ENCODE peak calls at places on chromosomes 11 and 22, in six cellular contexts. H is small intestine; R is activated CD4-positive, alpha-beta T cell treated with anti-CD3 and anti-CD28 coated beads for 48 hours; A is HFF-Myc; Y is SW480; G is activated naive CD4-positive, alpha-beta T cell. B is an unnamed sample.

GRCh38 chr11:75325713-75326438 is 25.6 kb downstream of the ARRB1 start:
- DNase-seq in H (no peak), R (peak), A (peak), Y (peak), G (peak), B (peak)

GRCh38 chr22:23183107-23183698 is 2.9 kb downstream of the BCR start:
- DNase-seq in H (peak), R (peak), A (no peak), Y (peak), G (no peak), B (peak)

GRCh38 chr22:25843660-25844275 is 101.8 kb downstream of the MYO18B start:
- DNase-seq in H (no peak), R (no peak), A (no peak), Y (no peak), G (no peak), B (no peak)

GRCh38 chr11:103608566-103608965 is 427.9 kb upstream of the DDI1 start:
- DNase-seq in H (no peak), R (no peak), A (no peak), Y (no peak), G (no peak), B (no peak)

GRCh38 chr11:128481135-128481534 is 106.2 kb downstream of the ETS1 start:
- DNase-seq in H (no peak), R (no peak), A (no peak), Y (no peak), G (no peak), B (no peak)

GRCh38 chr11:1050581-1051355 is 14.2 kb upstream of the MUC6 start:
- DNase-seq in H (peak), R (peak), A (peak), Y (peak), G (peak), B (peak)

GRCh38 chr22:49678137-49678841 is 149.4 kb downstream of the BRD1 start:
- DNase-seq in H (no peak), R (no peak), A (no peak), Y (no peak), G (no peak), B (no peak)

GRCh38 chr11:121590772-121591404 is 138.1 kb upstream of the SORL1-AS1 start:
- DNase-seq in H (no peak), R (no peak), A (no peak), Y (no peak), G (no peak), B (no peak)

GRCh38 chr22:46073683-46074504 is 76.4 kb upstream of the PPARA start:
- DNase-seq in H (peak), R (no peak), A (no peak), Y (no peak), G (no peak), B (peak)

GRCh38 chr11:12507391-12507790 is 130.0 kb downstream of the PARVA start:
- DNase-seq in H (no peak), R (no peak), A (no peak), Y (no peak), G (no peak), B (no peak)

GRCh38 chr11:130848361-130849214 is 67.7 kb downstream of the SNX19 start:
- DNase-seq in H (no peak), R (no peak), A (no peak), Y (no peak), G (no peak), B (no peak)

GRCh38 chr22:37282385-37282677 is at the start of gene CYTH4:
- DNase-seq in H (peak), R (peak), A (no peak), Y (no peak), G (peak), B (no peak)

GRCh38 chr11:68954970-68955958 is 25.5 kb downstream of the MRGPRD start:
- DNase-seq in H (peak), R (no peak), A (peak), Y (peak), G (no peak), B (no peak)

GRCh38 chr11:20243974-20244373 is 83.7 kb upstream of the DBX1 start:
- DNase-seq in H (no peak), R (no peak), A (no peak), Y (no peak), G (no peak), B (no peak)

GRCh38 chr11:95404370-95404769 is 173.4 kb upstream of the SESN3 start:
- DNase-seq in H (no peak), R (no peak), A (no peak), Y (no peak), G (no peak), B (peak)

GRCh38 chr11:64384981-64385952 is 26.3 kb downstream of the RPS6KA4 start:
- DNase-seq in H (no peak), R (no peak), A (no peak), Y (no peak), G (no peak), B (peak)

GRCh38 chr11:64292458-64293254 is 1.6 kb downstream of the KCNK4 start:
- DNase-seq in H (no peak), R (no peak), A (no peak), Y (no peak), G (no peak), B (no peak)

GRCh38 chr11:45305874-45306623 is 19.9 kb upstream of the SYT13 start:
- DNase-seq in H (no peak), R (no peak), A (no peak), Y (no peak), G (no peak), B (no peak)

GRCh38 chr11:19498986-19499669 is 213.5 kb upstream of the NAV2 start:
- DNase-seq in H (no peak), R (no peak), A (no peak), Y (peak), G (no peak), B (peak)

B was measured in ELF-1.